ENCODE peak calls at places on chromosomes 1 and 21, in seven cellular contexts. Q is A549; K is foreskin melanocyte; N is CD4-positive, alpha-beta T cell; M is dorsolateral prefrontal cortex; Z is WTC11; D is ELR. G is an unnamed sample.

GRCh38 chr1:40923511-40924020 is 55.9 kb upstream of the CTPS1 start:
- DNase-seq in Q (no peak), K (no peak), N (no peak), M (no peak), Z (no peak), D (no peak), G (no peak)

GRCh38 chr1:180923887-180924286 is 11.2 kb downstream of the KIAA1614 start:
- DNase-seq in Q (no peak), K (no peak), N (no peak), M (no peak), Z (no peak), D (no peak), G (no peak)

GRCh38 chr1:212167098-212167497 is 118.1 kb upstream of the PPP2R5A start:
- DNase-seq in Q (no peak), K (no peak), N (no peak), M (no peak), Z (no peak), D (peak), G (peak)

GRCh38 chr1:153783233-153784190 is 8.3 kb downstream of the SLC27A3 start:
- DNase-seq in Q (peak), K (peak), N (peak), M (peak), Z (peak), D (peak), G (peak)

GRCh38 chr1:236176337-236177336 is 34.3 kb downstream of the GPR137B start:
- DNase-seq in Q (peak), K (no peak), N (no peak), M (no peak), Z (no peak), D (no peak), G (no peak)

GRCh38 chr1:25702101-25702775 is 85.6 kb downstream of the MAN1C1 start:
- DNase-seq in Q (no peak), K (no peak), N (no peak), M (no peak), Z (peak), D (no peak), G (no peak)

GRCh38 chr1:192877283-192877886 is 68.5 kb downstream of the RGS2 start:
- DNase-seq in Q (no peak), K (no peak), N (no peak), M (no peak), Z (no peak), D (no peak), G (peak)

GRCh38 chr1:201648066-201648910 is 109.4 kb downstream of the NAV1 start:
- DNase-seq in Q (peak), K (peak), N (no peak), M (peak), Z (peak), D (peak), G (no peak)

GRCh38 chr1:220235462-220235861 is 36.8 kb downstream of the RAB3GAP2 start:
- DNase-seq in Q (peak), K (no peak), N (no peak), M (no peak), Z (no peak), D (peak), G (no peak)

GRCh38 chr1:216306830-216307229 is 116.4 kb downstream of the USH2A start:
- DNase-seq in Q (no peak), K (no peak), N (no peak), M (no peak), Z (no peak), D (no peak), G (no peak)

GRCh38 chr1:194959795-194960194 is 1648.4 kb downstream of the KCNT2 start:
- DNase-seq in Q (no peak), K (no peak), N (no peak), M (no peak), Z (no peak), D (no peak), G (no peak)

GRCh38 chr1:178746345-178746744 is 21.3 kb downstream of the RALGPS2 start:
- DNase-seq in Q (no peak), K (no peak), N (no peak), M (no peak), Z (no peak), D (no peak), G (no peak)

GRCh38 chr1:221620437-221621384 is 121.2 kb downstream of the DUSP10 start:
- DNase-seq in Q (peak), K (no peak), N (no peak), M (no peak), Z (no peak), D (peak), G (no peak)

GRCh38 chr1:163980391-163980790 is 578.6 kb upstream of the PBX1 start:
- DNase-seq in Q (no peak), K (no peak), N (no peak), M (no peak), Z (no peak), D (no peak), G (no peak)

GRCh38 chr1:94304553-94304952 is 67.2 kb upstream of the ARHGAP29 start:
- DNase-seq in Q (no peak), K (no peak), N (no peak), M (no peak), Z (no peak), D (peak), G (no peak)

GRCh38 chr1:48851638-48852037 is 74.9 kb upstream of the BEND5 start:
- DNase-seq in Q (no peak), K (peak), N (no peak), M (no peak), Z (no peak), D (no peak), G (peak)

GRCh38 chr1:169484683-169485426 is 889 bp downstream of the SLC19A2 start:
- DNase-seq in Q (peak), K (peak), N (peak), M (peak), Z (no peak), D (peak), G (no peak)

GRCh38 chr1:204751883-204752687 is 66.5 kb upstream of the LRRN2 start:
- DNase-seq in Q (peak), K (no peak), N (no peak), M (no peak), Z (peak), D (no peak), G (no peak)

GRCh38 chr1:189859385-189859977 is 618.2 kb downstream of the BRINP3 start:
- DNase-seq in Q (peak), K (no peak), N (no peak), M (no peak), Z (peak), D (no peak), G (no peak)

GRCh38 chr1:167103236-167103894 is 9.5 kb downstream of the STYXL2 start:
- DNase-seq in Q (no peak), K (no peak), N (no peak), M (no peak), Z (no peak), D (peak), G (no peak)

GRCh38 chr1:167601442-167602380 is 28.3 kb upstream of the RCSD1 start:
- DNase-seq in Q (no peak), K (no peak), N (no peak), M (peak), Z (no peak), D (no peak), G (no peak)

GRCh38 chr1:901108-901859 is 22.4 kb upstream of the SAMD11 start:
- DNase-seq in Q (no peak), K (no peak), N (no peak), M (no peak), Z (no peak), D (no peak), G (no peak)

GRCh38 chr1:235295902-235296350 is 32.1 kb downstream of the ARID4B start:
- DNase-seq in Q (no peak), K (no peak), N (no peak), M (no peak), Z (no peak), D (peak), G (no peak)

GRCh38 chr1:53947172-53947835 is 1.2 kb downstream of the LRRC42 start:
- DNase-seq in Q (no peak), K (no peak), N (no peak), M (no peak), Z (no peak), D (no peak), G (no peak)

GRCh38 chr21:39441502-39442475 is 3.8 kb downstream of the LCA5L start:
- DNase-seq in Q (peak), K (peak), N (peak), M (no peak), Z (peak), D (peak), G (no peak)

GRCh38 chr1:85584264-85584781 is 3.8 kb downstream of the CCN1 start:
- DNase-seq in Q (peak), K (peak), N (no peak), M (no peak), Z (no peak), D (peak), G (peak)

GRCh38 chr1:75673885-75674284 is 50.6 kb upstream of the ACADM start:
- DNase-seq in Q (no peak), K (no peak), N (no peak), M (no peak), Z (no peak), D (no peak), G (no peak)

GRCh38 chr1:84619383-84620093 is 45.3 kb upstream of the CTBS start:
- DNase-seq in Q (peak), K (peak), N (no peak), M (peak), Z (no peak), D (peak), G (no peak)

GRCh38 chr1:5660141-5660935 is 331.9 kb downstream of the NPHP4 start:
- DNase-seq in Q (no peak), K (no peak), N (no peak), M (no peak), Z (no peak), D (no peak), G (no peak)

GRCh38 chr1:101178688-101179491 is 57.9 kb upstream of the S1PR1 start:
- DNase-seq in Q (no peak), K (no peak), N (no peak), M (no peak), Z (no peak), D (no peak), G (no peak)

GRCh38 chr1:154726443-154726842 is 118.5 kb upstream of the ADAR start:
- DNase-seq in Q (no peak), K (no peak), N (no peak), M (no peak), Z (no peak), D (no peak), G (no peak)

GRCh38 chr1:117605164-117605810 is 561 bp upstream of the TENT5C start:
- DNase-seq in Q (no peak), K (no peak), N (no peak), M (peak), Z (peak), D (peak), G (no peak)

GRCh38 chr1:94773931-94774422 is 46.2 kb upstream of the SLC44A3 start:
- DNase-seq in Q (peak), K (no peak), N (no peak), M (no peak), Z (no peak), D (peak), G (no peak)